ENCODE peak calls at places on chromosomes 12 and 14, in ten cellular contexts. Y is right atrium auricular region; M is suprapubic skin; T is body of pancreas; I is Peyer's patch; F is lower lobe of right lung; U is CD8-positive, alpha-beta memory T cell; Q is uterus; K is epithelial cell of prostate; C is Karpas-422. L is an unnamed sample.

GRCh38 chr12:24198936-24199644 is 249.6 kb upstream of the SOX5 start:
- DNase-seq in Y (no peak), M (no peak), T (no peak), I (no peak), F (no peak), U (no peak), Q (no peak), K (no peak), C (no peak), L (no peak)

GRCh38 chr12:32390572-32391219 is 8.7 kb upstream of the FGD4 start:
- DNase-seq in Y (no peak), M (no peak), T (peak; percentile 55), I (peak; percentile 55), F (peak; percentile 81), U (peak; percentile 5), Q (no peak), K (no peak), C (no peak), L (no peak)

GRCh38 chr12:4164591-4165558 is 108.7 kb upstream of the CCND2 start:
- DNase-seq in Y (no peak), M (no peak), T (no peak), I (peak; percentile 79), F (peak; percentile 50), U (peak; percentile 42), Q (peak; percentile 43), K (no peak), C (no peak), L (no peak)

GRCh38 chr12:5433081-5433839 is 1.4 kb downstream of the NTF3 start:
- DNase-seq in Y (no peak), M (no peak), T (no peak), I (no peak), F (no peak), U (no peak), Q (no peak), K (no peak), C (no peak), L (peak; percentile 88)

GRCh38 chr14:104130974-104131651 is 7.3 kb upstream of the KIF26A start:
- DNase-seq in Y (no peak), M (peak; percentile 72), T (peak; percentile 83), I (peak; percentile 77), F (peak; percentile 63), U (no peak), Q (no peak), K (no peak), C (peak; percentile 92), L (no peak)

GRCh38 chr12:24285413-24285812 is 335.9 kb upstream of the SOX5 start:
- DNase-seq in Y (no peak), M (no peak), T (no peak), I (no peak), F (no peak), U (no peak), Q (no peak), K (no peak), C (no peak), L (no peak)

GRCh38 chr14:64387738-64388532 is at the start of gene MTHFD1:
- DNase-seq in Y (peak; percentile 99), M (peak; percentile 99), T (peak; percentile 100), I (peak; percentile 99), F (peak; percentile 99), U (peak; percentile 95), Q (peak; percentile 97), K (peak; percentile 96), C (peak; percentile 100), L (peak; percentile 99)

GRCh38 chr14:62162998-62163589 is 400.9 kb downstream of the SNAPC1 start:
- DNase-seq in Y (no peak), M (no peak), T (peak; percentile 16), I (no peak), F (no peak), U (peak; percentile 6), Q (no peak), K (no peak), C (peak; percentile 82), L (no peak)

GRCh38 chr12:53990311-53991076 is 5.5 kb downstream of the HOXC10 start:
- DNase-seq in Y (no peak), M (no peak), T (no peak), I (no peak), F (no peak), U (no peak), Q (no peak), K (no peak), C (no peak), L (no peak)

GRCh38 chr14:89457007-89457406 is 40.0 kb upstream of the FOXN3 start:
- DNase-seq in Y (no peak), M (no peak), T (no peak), I (no peak), F (no peak), U (no peak), Q (no peak), K (no peak), C (no peak), L (no peak)

GRCh38 chr12:53674977-53675700 is 744 bp downstream of the ATP5MC2 start:
- DNase-seq in Y (no peak), M (no peak), T (no peak), I (no peak), F (no peak), U (no peak), Q (no peak), K (no peak), C (peak; percentile 57), L (no peak)

GRCh38 chr12:116959845-116960514 is 49.2 kb downstream of the FBXW8 start:
- DNase-seq in Y (no peak), M (no peak), T (no peak), I (no peak), F (no peak), U (no peak), Q (no peak), K (no peak), C (no peak), L (no peak)

GRCh38 chr12:110073049-110073831 is 24.9 kb upstream of the C12orf76 start:
- DNase-seq in Y (no peak), M (no peak), T (no peak), I (peak; percentile 51), F (peak; percentile 59), U (no peak), Q (no peak), K (no peak), C (peak; percentile 46), L (no peak)

GRCh38 chr14:67413806-67414769 is 2.1 kb upstream of the PLEK2 start:
- DNase-seq in Y (no peak), M (no peak), T (no peak), I (no peak), F (no peak), U (no peak), Q (no peak), K (peak; percentile 67), C (no peak), L (no peak)

GRCh38 chr12:77625441-77625840 is 205.3 kb upstream of the NAV3 start:
- DNase-seq in Y (no peak), M (no peak), T (no peak), I (no peak), F (no peak), U (no peak), Q (no peak), K (peak; percentile 36), C (no peak), L (no peak)

GRCh38 chr12:52552055-52552454 is 890 bp downstream of the KRT71 start:
- DNase-seq in Y (no peak), M (no peak), T (peak; percentile 26), I (no peak), F (no peak), U (no peak), Q (no peak), K (no peak), C (no peak), L (no peak)

DNA sequence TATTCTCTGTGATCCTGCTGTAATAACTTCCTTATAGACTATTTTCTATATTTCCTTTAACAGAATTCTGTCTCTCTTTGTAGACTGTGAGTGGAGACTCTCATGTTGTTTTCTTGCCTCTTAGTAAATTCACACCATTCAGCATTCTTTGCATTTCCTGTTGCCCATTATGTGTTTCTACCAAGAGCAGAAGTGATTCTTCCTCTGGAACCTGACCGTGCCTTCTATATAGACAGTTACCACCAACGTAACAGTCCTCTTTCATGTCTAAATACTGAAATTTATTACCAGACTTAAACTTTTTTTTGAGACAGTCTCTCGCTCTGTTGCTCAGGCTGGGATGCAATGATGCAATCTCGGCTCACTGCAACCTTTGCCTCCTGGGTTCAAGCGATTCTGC is 31.1 kb downstream of the METAP2 start:
- DNase-seq in Y (no peak), M (no peak), T (no peak), I (no peak), F (no peak), U (no peak), Q (no peak), K (no peak), C (no peak), L (no peak)
- H3K27ac ChIP-seq in Y (no peak overlapping the region), M (no peak overlapping the region), T (no peak overlapping the region), I (no peak overlapping the region), F (peak overlapping the region; percentile 37), U (no peak overlapping the region), Q (no peak overlapping the region), K (no peak overlapping the region), C (no peak overlapping the region), L (no peak overlapping the region)

GRCh38 chr14:88386395-88386794 is 938 bp downstream of the SPATA7 start:
- DNase-seq in Y (no peak), M (no peak), T (no peak), I (no peak), F (no peak), U (no peak), Q (no peak), K (no peak), C (peak; percentile 61), L (no peak)
- H3K27ac ChIP-seq in Y (no peak overlapping the region), M (no peak overlapping the region), T (no peak overlapping the region), I (no peak overlapping the region), F (peak overlapping the region; percentile 85), U (no peak overlapping the region), Q (peak overlapping the region; percentile 89), K (no peak overlapping the region), C (no peak overlapping the region), L (no peak overlapping the region)

DNA sequence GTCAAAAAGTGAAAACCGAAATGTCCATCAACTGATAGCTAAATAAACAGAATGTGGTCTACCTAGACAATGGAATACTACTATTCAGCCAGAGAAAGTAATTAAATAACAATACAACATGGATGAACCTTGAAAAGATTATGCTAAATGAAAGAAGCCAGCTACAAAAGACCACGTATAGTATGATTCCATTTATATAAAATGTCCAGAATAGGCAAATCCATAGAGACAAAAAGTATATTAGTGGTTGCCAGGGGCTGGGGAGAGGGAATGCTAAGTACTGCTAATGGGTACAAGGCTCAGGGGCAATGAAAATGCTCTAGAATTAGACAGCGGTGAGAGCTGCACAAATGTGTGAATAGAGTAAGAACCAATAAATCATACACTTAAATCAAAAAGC is 29.9 kb downstream of the CDC42BPB start:
- DNase-seq in Y (no peak), M (no peak), T (no peak), I (no peak), F (no peak), U (no peak), Q (no peak), K (no peak), C (no peak), L (no peak)
- H3K27ac ChIP-seq in Y (no peak overlapping the region), M (no peak overlapping the region), T (no peak overlapping the region), I (no peak overlapping the region), F (no peak overlapping the region), U (no peak overlapping the region), Q (no peak overlapping the region), K (no peak overlapping the region), C (no peak overlapping the region), L (no peak overlapping the region)

DNA sequence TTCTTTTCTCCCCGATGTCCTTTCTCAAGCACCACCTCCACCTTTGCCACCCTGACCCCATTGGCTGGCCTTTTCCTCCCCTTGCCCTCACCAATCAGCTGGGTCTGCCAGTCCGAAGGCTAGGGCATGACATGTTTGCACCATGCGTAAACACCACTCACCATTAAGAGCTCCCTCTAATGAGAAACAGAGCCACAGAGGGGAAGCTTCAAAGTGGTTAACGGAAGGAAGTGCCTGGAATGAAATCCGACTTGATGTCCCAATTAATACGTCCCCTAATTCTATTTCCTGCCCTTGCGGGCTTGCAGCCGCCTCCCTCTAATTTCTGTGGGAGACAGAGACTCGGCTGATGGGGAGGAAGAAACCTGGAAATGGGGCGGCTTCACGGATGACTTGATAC is 318.5 kb upstream of the TBX3 start:
- DNase-seq in Y (no peak), M (no peak), T (no peak), I (no peak), F (no peak), U (no peak), Q (no peak), K (no peak), C (no peak), L (no peak)
- H3K27ac ChIP-seq in Y (no peak overlapping the region), M (no peak overlapping the region), T (no peak overlapping the region), I (no peak overlapping the region), F (no peak overlapping the region), U (no peak overlapping the region), Q (no peak overlapping the region), K (no peak overlapping the region), C (no peak overlapping the region), L (no peak overlapping the region)